ENCODE peak calls at places on chromosomes 5 and 9, in seven cellular contexts. J is breast epithelium, Z is stomach, R is esophagus squamous epithelium, W is ovary, P is H1, C is A549. S is an unnamed sample.
A peak's percentile ranks its signal among the peaks of the same experiment; 100 is the strongest.

GRCh38 chr9:112050544-112051475 is 124.3 kb downstream of the SUSD1 start:
- DNase-seq in C (peak; percentile 42), J (peak; percentile 51), Z (peak; percentile 57), R (no peak), W (no peak), P (no peak), S (no peak)

GRCh38 chr9:6907772-6908381 is 150.1 kb downstream of the KDM4C start:
- DNase-seq in W (no peak), P (no peak), R (no peak), J (no peak), C (peak; percentile 49), Z (no peak), S (peak; percentile 24)

GRCh38 chr9:38281917-38282316 is 110.6 kb upstream of the ALDH1B1 start:
- DNase-seq in R (no peak), W (no peak), Z (no peak), C (no peak), J (no peak), P (no peak), S (no peak)

GRCh38 chr5:73182282-73182681 is 9.3 kb downstream of the TMEM174 start:
- DNase-seq in R (no peak), C (no peak), J (no peak), W (no peak), Z (no peak), P (no peak), S (no peak)

GRCh38 chr9:98031935-98032334 is 24.6 kb upstream of the NANS start:
- DNase-seq in Z (no peak), C (no peak), J (no peak), R (no peak), P (no peak), W (no peak), S (no peak)

GRCh38 chr9:135551031-135551430 is 5.1 kb downstream of the OBP2A start:
- DNase-seq in J (no peak), P (no peak), R (no peak), Z (no peak), W (no peak), C (no peak), S (no peak)

GRCh38 chr9:114571391-114571790 is 16.2 kb upstream of the ATP6V1G1 start:
- DNase-seq in W (no peak), R (no peak), P (no peak), Z (peak; percentile 64), C (no peak), J (no peak), S (no peak)

GRCh38 chr5:141260458-141261237 is 15.5 kb downstream of the PCDHB15 start:
- DNase-seq in J (no peak), P (no peak), R (no peak), W (no peak), C (peak; percentile 31), Z (no peak), S (no peak)

GRCh38 chr5:149110406-149110805 is 30.9 kb upstream of the ABLIM3 start:
- DNase-seq in Z (no peak), J (no peak), W (no peak), C (no peak), P (no peak), R (no peak), S (no peak)

GRCh38 chr9:136709454-136710109 is 2.8 kb upstream of the DIPK1B start:
- DNase-seq in Z (no peak), C (no peak), R (no peak), P (no peak), W (no peak), J (no peak), S (no peak)

GRCh38 chr5:74957029-74957781 is 91.0 kb upstream of the FAM169A start:
- DNase-seq in P (no peak), Z (no peak), C (no peak), W (no peak), J (no peak), R (no peak), S (no peak)

GRCh38 chr5:80569961-80570786 is at the start of gene ANKRD34B:
- DNase-seq in J (no peak), P (peak; percentile 51), C (peak; percentile 38), Z (no peak), R (no peak), W (no peak), S (no peak)

GRCh38 chr5:134509308-134510040 is 16.0 kb upstream of the JADE2 start:
- DNase-seq in W (no peak), R (no peak), P (no peak), C (peak; percentile 35), J (peak; percentile 88), Z (peak; percentile 44), S (peak; percentile 87)

GRCh38 chr5:91556-92263 is at the start of gene PLEKHG4B:
- DNase-seq in Z (no peak), W (no peak), J (peak; percentile 37), C (no peak), P (peak; percentile 82), R (no peak), S (no peak)

GRCh38 chr5:79020861-79021561 is 35.9 kb upstream of the ARSB start:
- DNase-seq in W (peak; percentile 37), J (peak; percentile 31), Z (peak; percentile 60), C (peak; percentile 66), R (no peak), P (peak; percentile 33), S (peak; percentile 58)

GRCh38 chr9:4923580-4924544 is 61.2 kb upstream of the JAK2 start:
- DNase-seq in R (no peak), J (no peak), Z (no peak), C (peak; percentile 36), P (no peak), W (no peak), S (no peak)

GRCh38 chr9:131791532-131792254 is 51.8 kb upstream of the RAPGEF1 start:
- DNase-seq in Z (no peak), P (no peak), W (no peak), C (no peak), R (no peak), J (no peak), S (no peak)

GRCh38 chr9:35695801-35696420 is 6.2 kb upstream of the TPM2 start:
- DNase-seq in J (no peak), W (no peak), P (no peak), Z (peak; percentile 65), C (peak; percentile 59), R (no peak), S (no peak)

GRCh38 chr5:119269061-119269579 is 86.7 kb upstream of the TNFAIP8 start:
- DNase-seq in J (peak; percentile 26), R (no peak), W (no peak), P (no peak), Z (peak; percentile 39), C (peak; percentile 53), S (peak; percentile 7)

GRCh38 chr9:85940832-85941616 is at the start of gene NAA35:
- DNase-seq in P (peak; percentile 95), C (peak; percentile 97), W (peak; percentile 99), Z (peak; percentile 99), J (peak; percentile 97), R (peak; percentile 84), S (peak; percentile 97)
- TF ChIP-seq POLR2A in P (peak; percentile 80), C (peak; percentile 74), W (peak; percentile 36), Z (no peak), J (no peak), R (peak; percentile 78), S (no peak)

GRCh38 chr5:8689773-8690172 is 820.8 kb downstream of the MTRR start:
- DNase-seq in P (no peak), Z (no peak), C (no peak), R (no peak), J (no peak), W (no peak), S (no peak)

GRCh38 chr5:8695902-8696301 is 827.0 kb downstream of the MTRR start:
- DNase-seq in P (no peak), R (no peak), W (no peak), J (no peak), C (no peak), Z (no peak), S (no peak)

GRCh38 chr5:8686707-8687106 is 817.8 kb downstream of the MTRR start:
- DNase-seq in W (no peak), J (no peak), R (no peak), C (no peak), Z (no peak), P (no peak), S (no peak)

GRCh38 chr5:8693341-8693844 is 824.4 kb downstream of the MTRR start:
- DNase-seq in W (no peak), J (no peak), C (no peak), P (no peak), R (no peak), Z (no peak), S (no peak)

GRCh38 chr5:8691221-8691620 is 822.3 kb downstream of the MTRR start:
- DNase-seq in P (no peak), W (no peak), R (no peak), Z (no peak), C (no peak), J (no peak), S (no peak)
- TF ChIP-seq POLR2A in P (no peak), W (no peak), R (no peak), Z (no peak), C (no peak), J (no peak), S (no peak)

DNA sequence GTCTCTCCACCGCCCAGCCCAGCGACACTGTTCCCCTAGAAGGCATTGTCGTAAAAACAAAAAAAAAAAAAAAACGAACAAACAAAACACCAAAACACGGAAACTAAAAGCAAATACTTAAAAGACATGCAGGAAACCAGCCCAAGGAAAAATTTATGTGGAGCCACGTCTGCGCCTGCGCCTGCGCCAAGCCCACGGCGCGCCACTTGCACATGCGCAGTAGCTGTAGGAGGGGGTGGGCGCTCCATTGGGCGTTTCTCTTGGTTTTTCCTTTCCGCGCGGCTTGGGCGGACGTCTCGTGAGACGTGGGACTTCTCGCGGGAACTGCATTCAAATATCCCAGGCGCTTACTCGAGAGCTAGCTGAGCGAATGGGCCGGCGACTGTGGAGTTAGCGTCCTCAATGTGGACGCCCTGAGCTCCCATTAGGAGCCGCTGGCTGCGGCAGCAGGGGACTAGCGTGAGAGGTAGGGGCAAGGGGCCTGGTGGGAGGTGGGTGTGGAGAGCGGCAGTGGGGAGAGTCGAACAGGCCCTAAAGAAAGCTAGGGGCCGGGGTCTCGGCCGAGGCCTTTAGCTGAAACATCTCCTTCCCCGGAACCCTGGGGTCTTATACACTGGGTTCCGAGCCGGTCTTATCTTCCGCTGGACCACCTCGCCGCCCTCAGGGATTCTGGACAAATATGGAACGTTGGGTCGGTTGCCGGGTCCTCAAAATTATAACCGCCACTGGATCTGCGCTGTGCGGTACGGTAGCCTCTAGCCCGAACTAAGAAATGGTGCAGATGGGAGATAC is at the start of gene SPDL1:
- DNase-seq in R (peak; percentile 52), Z (peak; percentile 95), C (peak; percentile 97), P (peak; percentile 86), J (peak; percentile 90), W (peak; percentile 92), S (peak; percentile 93)
- TF ChIP-seq POLR2A in R (peak; percentile 83), Z (no peak), C (peak; percentile 79), P (peak; percentile 89), J (no peak), W (no peak), S (peak; percentile 92)

DNA sequence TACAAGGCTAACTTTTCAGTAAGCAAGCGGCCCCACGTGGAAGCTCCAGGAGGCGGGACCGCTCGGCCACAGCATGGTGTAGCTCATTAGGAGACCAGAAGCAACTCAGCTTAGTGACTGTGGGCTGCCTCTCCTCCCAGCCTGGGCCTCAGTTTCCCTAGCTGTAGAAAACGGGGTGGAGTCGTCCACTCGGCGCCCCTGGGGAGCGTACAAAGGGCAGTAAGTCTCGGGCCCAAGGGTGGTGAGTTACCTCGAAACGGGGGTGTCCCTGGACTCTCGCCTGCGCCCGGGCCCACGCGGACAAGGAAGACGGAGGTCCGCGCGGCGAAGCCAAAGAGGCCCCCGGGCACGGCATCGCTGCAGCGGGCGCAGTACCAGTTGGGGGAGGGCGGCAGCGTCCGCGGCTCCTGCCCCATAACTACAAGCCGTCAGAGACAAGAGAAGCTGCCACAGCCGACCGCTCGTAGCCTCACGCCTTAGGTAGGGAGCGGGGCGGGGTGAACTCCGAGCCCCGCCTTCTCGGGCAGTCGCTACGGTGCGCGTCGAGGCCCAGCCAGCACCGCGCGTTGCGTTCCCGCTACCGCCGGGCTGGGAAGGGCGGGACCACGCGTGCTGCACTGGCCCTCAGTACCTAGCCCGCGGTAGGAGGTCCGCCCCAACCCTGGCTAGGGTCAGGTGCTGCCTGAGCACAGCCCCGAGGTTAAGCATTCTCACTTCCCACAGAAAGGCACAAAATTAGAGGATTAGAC is at the start of gene GEMIN5:
- DNase-seq in C (peak; percentile 91), P (peak; percentile 79), Z (peak; percentile 87), W (peak; percentile 77), J (peak; percentile 59), R (peak; percentile 10), S (peak; percentile 77)
- TF ChIP-seq POLR2A in C (peak; percentile 74), P (peak; percentile 64), Z (no peak), W (peak; percentile 36), J (no peak), R (no peak), S (peak; percentile 64)

S was measured in HCT116.